ENCODE peak calls at places on chromosome 11, in eight cellular contexts. G is amniotic epithelial cell; Y is EL; P is GM06990; J is stimulated activated CD4-positive, alpha-beta T cell treated with anti-CD3 and anti-CD28 coated beads, Interleukin-2, amount 100 ng/mL, for 48 hours; X is EH; E is glomerular endothelial cell; C is SIG-M5. S is an unnamed sample.

GRCh38 chr11:45449036-45449601 is 163.0 kb upstream of the SYT13 start:
- DNase-seq in G (no peak), Y (no peak), P (no peak), J (no peak), X (no peak), E (no peak), C (no peak), S (no peak)

GRCh38 chr11:28170759-28171158 is 62.6 kb downstream of the METTL15 start:
- DNase-seq in G (no peak), Y (no peak), P (no peak), J (no peak), X (no peak), E (no peak), C (no peak), S (no peak)

GRCh38 chr11:122874991-122875390 is 7.6 kb upstream of the JHY start:
- DNase-seq in G (no peak), Y (no peak), P (peak), J (no peak), X (no peak), E (no peak), C (no peak), S (no peak)

GRCh38 chr11:14905104-14906033 is 13.3 kb upstream of the CYP2R1 start:
- DNase-seq in G (peak), Y (peak), P (peak), J (peak), X (peak), E (no peak), C (no peak), S (peak)

GRCh38 chr11:113331436-113331835 is 17.1 kb downstream of the TTC12 start:
- DNase-seq in G (no peak), Y (no peak), P (no peak), J (no peak), X (no peak), E (no peak), C (no peak), S (no peak)

GRCh38 chr11:93288767-93289166 is 41.8 kb upstream of the DEUP1 start:
- DNase-seq in G (no peak), Y (no peak), P (no peak), J (no peak), X (no peak), E (no peak), C (no peak), S (no peak)

GRCh38 chr11:5620606-5621521 is 3.9 kb upstream of the TRIM34 start:
- DNase-seq in G (peak), Y (peak), P (no peak), J (no peak), X (peak), E (peak), C (no peak), S (peak)

GRCh38 chr11:68213135-68213515 is at the start of gene KMT5B:
- DNase-seq in G (peak), Y (peak), P (no peak), J (peak), X (no peak), E (no peak), C (no peak), S (peak)

GRCh38 chr11:17730137-17730536 is 4.4 kb upstream of the KCNC1 start:
- DNase-seq in G (no peak), Y (no peak), P (no peak), J (no peak), X (no peak), E (no peak), C (no peak), S (no peak)

GRCh38 chr11:9047986-9048522 is 43.3 kb downstream of the SCUBE2 start:
- DNase-seq in G (peak), Y (no peak), P (no peak), J (no peak), X (peak), E (no peak), C (no peak), S (peak)

GRCh38 chr11:102143867-102144266 is 33.6 kb downstream of the YAP1 start:
- DNase-seq in G (no peak), Y (no peak), P (no peak), J (no peak), X (no peak), E (no peak), C (no peak), S (no peak)

GRCh38 chr11:128643661-128644060 is 50.2 kb upstream of the FLI1 start:
- DNase-seq in G (no peak), Y (no peak), P (no peak), J (no peak), X (no peak), E (no peak), C (no peak), S (no peak)

GRCh38 chr11:18578975-18579598 is 9.4 kb downstream of the UEVLD start:
- DNase-seq in G (no peak), Y (no peak), P (peak), J (no peak), X (no peak), E (no peak), C (no peak), S (no peak)

GRCh38 chr11:10456519-10456918 is 1.5 kb downstream of the AMPD3 start:
- DNase-seq in G (no peak), Y (no peak), P (peak), J (no peak), X (no peak), E (no peak), C (no peak), S (peak)

GRCh38 chr11:73854680-73855079 is 22.0 kb downstream of the COA4 start:
- DNase-seq in G (peak), Y (no peak), P (no peak), J (no peak), X (peak), E (no peak), C (no peak), S (peak)

GRCh38 chr11:116240661-116241060 is 532.1 kb downstream of the BUD13 start:
- DNase-seq in G (no peak), Y (no peak), P (no peak), J (no peak), X (no peak), E (no peak), C (no peak), S (peak)

GRCh38 chr11:67504023-67504949 is 877 bp downstream of the PITPNM1 start:
- DNase-seq in G (no peak), Y (peak), P (no peak), J (peak), X (peak), E (no peak), C (no peak), S (peak)

GRCh38 chr11:39374963-39375698 is 2084.3 kb downstream of the LRRC4C start:
- DNase-seq in G (peak), Y (peak), P (no peak), J (peak), X (no peak), E (no peak), C (no peak), S (peak)

GRCh38 chr11:66239998-66240780 is 28.2 kb upstream of the RAB1B start:
- DNase-seq in G (no peak), Y (no peak), P (no peak), J (no peak), X (no peak), E (no peak), C (no peak), S (no peak)

GRCh38 chr11:76280151-76280881 is 74.0 kb upstream of the WNT11 start:
- DNase-seq in G (no peak), Y (no peak), P (no peak), J (no peak), X (no peak), E (no peak), C (no peak), S (no peak)

GRCh38 chr11:125154380-125155099 is 10.0 kb upstream of the PKNOX2 start:
- DNase-seq in G (no peak), Y (no peak), P (no peak), J (no peak), X (no peak), E (no peak), C (no peak), S (no peak)

GRCh38 chr11:33375688-33376311 is 118.6 kb downstream of the HIPK3 start:
- DNase-seq in G (no peak), Y (peak), P (peak), J (no peak), X (peak), E (no peak), C (no peak), S (peak)

GRCh38 chr11:26805001-26805400 is 83.1 kb upstream of the SLC5A12 start:
- DNase-seq in G (peak), Y (no peak), P (no peak), J (no peak), X (no peak), E (no peak), C (no peak), S (peak)

GRCh38 chr11:68684385-68685356 is at the start of gene GAL:
- DNase-seq in G (no peak), Y (no peak), P (no peak), J (no peak), X (peak), E (no peak), C (no peak), S (no peak)

S was measured in choroid plexus epithelial cell.